ENCODE peak calls at places on chromosomes 4 and X, in six cellular contexts. One of them, this sample, is unnamed.

GRCh38 chr4:14221176-14221575 is 593.7 kb upstream of the BOD1L1 start:
- DNase-seq in GM12892: no peak
- DNase-seq in H1: no peak
- DNase-seq in HepG2: no peak
- DNase-seq in K562: no peak
- DNase-seq in GM12878: no peak
- DNase-seq in this sample: no peak

GRCh38 chrX:130772313-130773140 is 130.5 kb downstream of the ENOX2 start:
- DNase-seq in K562: peak
- DNase-seq in GM12878: no peak
- DNase-seq in H1: no peak
- DNase-seq in HepG2: peak
- DNase-seq in GM12892: no peak
- DNase-seq in this sample: no peak

GRCh38 chrX:139596068-139596467 is 65.5 kb downstream of the F9 start:
- DNase-seq in H1: no peak
- DNase-seq in GM12878: no peak
- DNase-seq in GM12892: no peak
- DNase-seq in K562: peak
- DNase-seq in HepG2: no peak
- DNase-seq in this sample: no peak

GRCh38 chr4:119490335-119490734 is 138.3 kb downstream of the PDE5A start:
- DNase-seq in GM12878: no peak
- DNase-seq in K562: no peak
- DNase-seq in H1: no peak
- DNase-seq in GM12892: no peak
- DNase-seq in HepG2: no peak
- DNase-seq in this sample: no peak

GRCh38 chr4:152508818-152509217 is 27.1 kb downstream of the FBXW7 start:
- DNase-seq in K562: no peak
- DNase-seq in GM12878: no peak
- DNase-seq in HepG2: no peak
- DNase-seq in GM12892: no peak
- DNase-seq in H1: no peak
- DNase-seq in this sample: no peak

GRCh38 chr4:148026022-148026421 is 294.1 kb downstream of the ARHGAP10 start:
- DNase-seq in GM12892: no peak
- DNase-seq in K562: no peak
- DNase-seq in H1: no peak
- DNase-seq in GM12878: no peak
- DNase-seq in HepG2: no peak
- DNase-seq in this sample: no peak

GRCh38 chrX:19725545-19726102 is 161.8 kb downstream of the SH3KBP1 start:
- DNase-seq in H1: no peak
- DNase-seq in K562: no peak
- DNase-seq in HepG2: no peak
- DNase-seq in GM12892: no peak
- DNase-seq in GM12878: no peak
- DNase-seq in this sample: no peak

GRCh38 chrX:39639871-39640270 is 457.9 kb downstream of the BCOR start:
- DNase-seq in H1: no peak
- DNase-seq in GM12892: no peak
- DNase-seq in K562: no peak
- DNase-seq in HepG2: no peak
- DNase-seq in GM12878: no peak
- DNase-seq in this sample: no peak

GRCh38 chr4:30399476-30399875 is 320.7 kb upstream of the PCDH7 start:
- DNase-seq in K562: no peak
- DNase-seq in GM12892: no peak
- DNase-seq in H1: no peak
- DNase-seq in GM12878: no peak
- DNase-seq in HepG2: no peak
- DNase-seq in this sample: no peak

GRCh38 chr4:99754756-99755155 is 61.9 kb upstream of the DAPP1 start:
- DNase-seq in GM12892: no peak
- DNase-seq in H1: no peak
- DNase-seq in K562: no peak
- DNase-seq in GM12878: no peak
- DNase-seq in HepG2: no peak
- DNase-seq in this sample: no peak

GRCh38 chr4:5865896-5866599 is 26.8 kb downstream of the CRMP1 start:
- DNase-seq in K562: no peak
- DNase-seq in H1: no peak
- DNase-seq in GM12892: no peak
- DNase-seq in GM12878: no peak
- DNase-seq in HepG2: no peak
- DNase-seq in this sample: no peak

GRCh38 chr4:185716008-185716976 is 95.7 kb downstream of the SORBS2 start:
- DNase-seq in GM12878: no peak
- DNase-seq in HepG2: no peak
- DNase-seq in K562: no peak
- DNase-seq in GM12892: no peak
- DNase-seq in H1: no peak
- DNase-seq in this sample: no peak

GRCh38 chr4:168863719-168864632 is 146.1 kb downstream of the CBR4 start:
- DNase-seq in K562: no peak
- DNase-seq in GM12892: no peak
- DNase-seq in GM12878: no peak
- DNase-seq in HepG2: no peak
- DNase-seq in H1: no peak
- DNase-seq in this sample: no peak

GRCh38 chr4:150867148-150867547 is 147.9 kb downstream of the LRBA start:
- DNase-seq in HepG2: peak
- DNase-seq in H1: no peak
- DNase-seq in GM12892: peak
- DNase-seq in K562: peak
- DNase-seq in GM12878: peak
- DNase-seq in this sample: peak

GRCh38 chr4:6916069-6916586 is 6.5 kb downstream of the TBC1D14 start:
- DNase-seq in K562: no peak
- DNase-seq in GM12878: no peak
- DNase-seq in GM12892: no peak
- DNase-seq in HepG2: no peak
- DNase-seq in H1: no peak
- DNase-seq in this sample: no peak

GRCh38 chr4:185005209-185005819 is 13.0 kb upstream of the HELT start:
- DNase-seq in GM12892: peak
- DNase-seq in HepG2: peak
- DNase-seq in K562: peak
- DNase-seq in GM12878: peak
- DNase-seq in H1: peak
- DNase-seq in this sample: peak

GRCh38 chr4:150262611-150263010 is 184.4 kb downstream of the DCLK2 start:
- DNase-seq in H1: no peak
- DNase-seq in HepG2: no peak
- DNase-seq in GM12878: no peak
- DNase-seq in GM12892: no peak
- DNase-seq in K562: no peak
- DNase-seq in this sample: no peak

GRCh38 chr4:16083217-16084191 is at the start of gene PROM1:
- DNase-seq in GM12878: no peak
- DNase-seq in H1: peak
- DNase-seq in HepG2: peak
- DNase-seq in K562: no peak
- DNase-seq in GM12892: peak
- DNase-seq in this sample: no peak

GRCh38 chrX:109537324-109537665 is 651 bp downstream of the NXT2 start:
- DNase-seq in HepG2: peak
- DNase-seq in GM12878: no peak
- DNase-seq in K562: peak
- DNase-seq in GM12892: no peak
- DNase-seq in H1: no peak
- DNase-seq in this sample: no peak

GRCh38 chr4:180380733-180381132 is 1862.5 kb upstream of the TENM3 start:
- DNase-seq in HepG2: no peak
- DNase-seq in GM12878: no peak
- DNase-seq in H1: no peak
- DNase-seq in GM12892: no peak
- DNase-seq in K562: no peak
- DNase-seq in this sample: no peak

GRCh38 chr4:34939073-34939472 is 1305.2 kb downstream of the ARAP2 start:
- DNase-seq in GM12878: no peak
- DNase-seq in GM12892: no peak
- DNase-seq in HepG2: no peak
- DNase-seq in H1: no peak
- DNase-seq in K562: no peak
- DNase-seq in this sample: no peak

GRCh38 chr4:96675916-96676315 is 836.0 kb downstream of the PDHA2 start:
- DNase-seq in GM12878: no peak
- DNase-seq in H1: no peak
- DNase-seq in HepG2: no peak
- DNase-seq in K562: no peak
- DNase-seq in GM12892: no peak
- DNase-seq in this sample: no peak

DNA sequence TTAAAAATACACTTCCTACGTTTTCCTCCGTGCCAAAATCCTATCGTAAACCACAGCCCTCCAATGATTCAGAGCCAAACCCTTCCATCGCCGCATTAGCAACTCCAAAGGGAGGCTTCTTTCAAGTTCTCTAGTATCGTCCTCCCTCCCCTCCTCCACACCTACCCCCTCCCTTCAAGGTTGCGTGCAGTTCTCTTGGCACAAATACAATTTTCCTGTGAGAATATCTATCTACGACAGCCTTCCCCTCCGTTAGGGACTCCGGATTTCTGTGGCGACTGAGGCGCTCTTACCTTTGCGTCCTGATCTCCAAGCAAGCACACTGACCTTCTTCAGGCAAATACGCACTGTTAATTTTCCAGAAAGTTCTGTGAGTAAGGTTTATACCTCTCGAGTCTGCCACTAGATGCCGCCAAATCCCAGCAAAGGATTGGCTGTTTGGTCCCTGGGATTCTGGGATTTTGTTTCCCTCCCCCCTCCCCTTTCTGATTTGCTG is 1.2 kb upstream of the MORF4L2 start:
- DNase-seq in HepG2: peak
- DNase-seq in H1: peak
- DNase-seq in GM12892: no peak
- DNase-seq in K562: peak
- DNase-seq in GM12878: peak
- DNase-seq in this sample: no peak
- TF ChIP-seq TAF1 in HepG2: no peak
- TF ChIP-seq TAF1 in H1: peak
- TF ChIP-seq TAF1 in GM12892: no peak
- TF ChIP-seq TAF1 in K562: no peak
- TF ChIP-seq TAF1 in GM12878: no peak
- TF ChIP-seq TAF1 in this sample: no peak

DNA sequence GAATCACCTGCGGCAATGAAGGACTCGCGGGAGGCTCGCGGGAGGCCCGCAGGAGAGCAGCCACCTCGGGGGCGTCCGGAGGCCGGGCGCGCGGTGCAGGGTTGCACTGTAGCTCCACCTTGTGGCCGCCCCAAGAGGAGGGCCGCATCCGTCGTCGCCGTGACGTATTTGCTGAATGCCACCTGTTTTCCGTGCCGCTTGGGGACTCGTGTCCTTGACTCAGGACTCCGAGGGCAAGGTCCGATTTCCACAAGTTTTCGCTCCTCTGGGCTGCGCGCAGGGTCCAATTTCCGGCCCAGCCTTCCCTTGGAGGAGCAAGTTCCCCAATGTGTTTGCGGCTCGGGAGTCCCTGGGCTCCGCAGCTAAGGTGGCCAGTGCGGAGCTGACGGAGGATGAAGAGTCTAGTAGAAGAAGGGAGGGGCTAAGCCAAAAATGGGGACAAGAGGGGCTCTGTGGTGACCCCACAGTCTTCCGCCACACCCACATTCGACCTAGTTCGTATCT is 10.7 kb upstream of the DLG3 start:
- DNase-seq in GM12892: peak
- DNase-seq in K562: peak
- DNase-seq in GM12878: no peak
- DNase-seq in H1: peak
- DNase-seq in HepG2: peak
- DNase-seq in this sample: peak
- TF ChIP-seq POLR2A in GM12892: peak
- TF ChIP-seq POLR2A in K562: peak
- TF ChIP-seq POLR2A in GM12878: peak
- TF ChIP-seq POLR2A in H1: no peak
- TF ChIP-seq POLR2A in HepG2: peak
- TF ChIP-seq POLR2A in this sample: no peak

DNA sequence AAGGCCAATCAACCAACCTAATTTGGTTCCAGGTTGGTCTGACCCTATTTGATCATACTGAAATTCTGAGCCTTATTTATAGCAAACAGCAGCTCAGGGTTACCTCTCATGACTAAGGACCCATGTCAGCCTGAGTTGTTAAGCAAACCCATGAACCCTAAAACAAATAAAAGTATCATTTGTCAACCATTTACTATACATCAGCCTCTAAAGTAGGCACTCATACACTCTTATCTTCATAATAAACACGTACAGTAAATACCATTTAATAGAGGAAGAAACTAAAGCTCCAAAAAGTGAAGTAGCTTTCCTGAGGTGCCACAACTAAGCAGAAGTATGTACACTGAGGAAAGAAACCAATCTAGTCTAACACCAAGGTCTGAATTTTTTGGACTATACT is 25.2 kb downstream of the MANBA start:
- DNase-seq in GM12878: no peak
- DNase-seq in H1: no peak
- DNase-seq in GM12892: no peak
- DNase-seq in K562: no peak
- DNase-seq in HepG2: peak
- DNase-seq in this sample: no peak
- TF ChIP-seq TAF1 in GM12878: no peak
- TF ChIP-seq TAF1 in H1: no peak
- TF ChIP-seq TAF1 in GM12892: no peak
- TF ChIP-seq TAF1 in K562: no peak
- TF ChIP-seq TAF1 in HepG2: no peak
- TF ChIP-seq TAF1 in this sample: no peak

GRCh38 chr4:86935833-86936721 is 1.3 kb downstream of the AFF1 start:
- DNase-seq in H1: peak
- DNase-seq in GM12878: peak
- DNase-seq in K562: peak
- DNase-seq in HepG2: peak
- DNase-seq in GM12892: no peak
- DNase-seq in this sample: peak
- TF ChIP-seq POLR2A in H1: peak
- TF ChIP-seq POLR2A in GM12878: peak
- TF ChIP-seq POLR2A in K562: peak
- TF ChIP-seq POLR2A in HepG2: peak
- TF ChIP-seq POLR2A in GM12892: no peak
- TF ChIP-seq POLR2A in this sample: peak

GRCh38 chr4:21699437-21699836 is 249.1 kb downstream of the KCNIP4 start:
- DNase-seq in K562: no peak
- DNase-seq in GM12878: no peak
- DNase-seq in HepG2: no peak
- DNase-seq in GM12892: no peak
- DNase-seq in H1: no peak
- DNase-seq in this sample: no peak

GRCh38 chr4:21692211-21692610 is 256.4 kb downstream of the KCNIP4 start:
- DNase-seq in GM12878: no peak
- DNase-seq in GM12892: no peak
- DNase-seq in H1: no peak
- DNase-seq in HepG2: no peak
- DNase-seq in K562: no peak
- DNase-seq in this sample: no peak

GRCh38 chr4:21697583-21697982 is 251.0 kb downstream of the KCNIP4 start:
- DNase-seq in H1: peak
- DNase-seq in K562: no peak
- DNase-seq in GM12892: no peak
- DNase-seq in GM12878: no peak
- DNase-seq in HepG2: no peak
- DNase-seq in this sample: no peak
- TF ChIP-seq TAF1 in H1: no peak
- TF ChIP-seq TAF1 in K562: no peak
- TF ChIP-seq TAF1 in GM12892: no peak
- TF ChIP-seq TAF1 in GM12878: no peak
- TF ChIP-seq TAF1 in HepG2: no peak
- TF ChIP-seq TAF1 in this sample: no peak

This sample was measured in GM12891.